ENCODE peak calls at places on chromosomes 4 and X, in six cellular contexts. F, N, C, I, R and Y are unnamed samples.
A peak's percentile ranks its signal among the peaks of the same experiment; 100 is the strongest.

GRCh38 chrX:45352588-45352987 is 151.9 kb upstream of the DIPK2B start:
- DNase-seq in F (no peak), N (no peak), C (no peak), I (no peak), R (no peak), Y (no peak)

GRCh38 chrX:143634701-143635442 is 1.0 kb downstream of the SLITRK4 start:
- DNase-seq in F (no peak), N (no peak), C (no peak), I (no peak), R (no peak), Y (no peak)

GRCh38 chr4:40749717-40750460 is at the start of gene NSUN7:
- DNase-seq in F (no peak), N (no peak), C (peak; percentile 82), I (peak; percentile 91), R (peak; percentile 21), Y (no peak)

GRCh38 chr4:47340914-47341313 is 122.6 kb downstream of the COMMD8 start:
- DNase-seq in F (no peak), N (no peak), C (no peak), I (no peak), R (no peak), Y (no peak)

GRCh38 chrX:123215397-123216089 is 31.5 kb downstream of the GRIA3 start:
- DNase-seq in F (no peak), N (no peak), C (no peak), I (no peak), R (no peak), Y (no peak)

GRCh38 chrX:48153769-48154168 is 23.3 kb downstream of the SPACA5B start:
- DNase-seq in F (no peak), N (no peak), C (no peak), I (no peak), R (no peak), Y (no peak)

GRCh38 chrX:8139713-8140112 is 31.4 kb downstream of the VCX2 start:
- DNase-seq in F (no peak), N (no peak), C (peak; percentile 71), I (no peak), R (no peak), Y (no peak)

GRCh38 chr4:89142691-89143669 is 31.6 kb downstream of the TIGD2 start:
- DNase-seq in F (no peak), N (no peak), C (no peak), I (peak; percentile 26), R (no peak), Y (no peak)

GRCh38 chrX:11398785-11399184 is 105.6 kb downstream of the AMELX start:
- DNase-seq in F (no peak), N (no peak), C (no peak), I (no peak), R (no peak), Y (no peak)

GRCh38 chrX:23554304-23554703 is 113.0 kb upstream of the PRDX4 start:
- DNase-seq in F (peak; percentile 32), N (no peak), C (peak; percentile 50), I (peak; percentile 10), R (peak; percentile 64), Y (no peak)

GRCh38 chrX:130053236-130053635 is 57.1 kb downstream of the ELF4 start:
- DNase-seq in F (no peak), N (no peak), C (no peak), I (no peak), R (no peak), Y (no peak)